ENCODE peak calls at places on chromosomes 4 and X, in nine cellular contexts. B, U, O, E, Z, R, M, L and T are unnamed samples.

GRCh38 chrX:19535481-19535880 is 20.2 kb upstream of the MAP3K15 start:
- DNase-seq in R (no peak), U (peak; percentile 32), O (peak; percentile 47), Z (no peak), M (no peak), B (peak; percentile 39), L (no peak), E (no peak), T (no peak)

GRCh38 chr4:182671749-182672148 is 245.4 kb downstream of the DCTD start:
- DNase-seq in M (no peak), B (no peak), L (no peak), E (no peak), U (no peak), R (no peak), O (no peak), Z (no peak), T (no peak)

GRCh38 chr4:177673980-177674504 is 231.8 kb upstream of the AGA start:
- DNase-seq in L (no peak), U (no peak), B (no peak), E (no peak), Z (no peak), R (no peak), O (no peak), M (no peak), T (no peak)

GRCh38 chr4:74793757-74794340 is 474 bp downstream of the BTC start:
- DNase-seq in E (no peak), O (peak; percentile 40), L (no peak), M (no peak), R (peak; percentile 29), U (peak; percentile 49), B (no peak), Z (no peak), T (peak; percentile 26)

GRCh38 chr4:14196141-14196540 is 568.6 kb upstream of the BOD1L1 start:
- DNase-seq in E (no peak), Z (no peak), O (peak; percentile 76), R (peak; percentile 39), M (peak; percentile 16), U (peak; percentile 73), L (no peak), B (peak; percentile 7), T (peak; percentile 52)

GRCh38 chr4:157840630-157841029 is 332.2 kb downstream of the GASK1B start:
- DNase-seq in L (no peak), O (no peak), R (no peak), M (no peak), E (no peak), U (no peak), B (no peak), Z (no peak), T (no peak)

GRCh38 chr4:97404876-97405523 is 738.3 kb downstream of the STPG2 start:
- DNase-seq in E (no peak), Z (no peak), R (no peak), U (no peak), O (no peak), L (no peak), B (no peak), M (no peak), T (no peak)

GRCh38 chr4:55116450-55116849 is 8.9 kb downstream of the KDR start:
- DNase-seq in M (no peak), Z (no peak), E (no peak), L (no peak), U (peak; percentile 70), R (no peak), B (no peak), O (peak; percentile 82), T (peak; percentile 66)

GRCh38 chrX:97021680-97022079 is 138.0 kb downstream of the RPA4 start:
- DNase-seq in M (no peak), U (peak; percentile 64), R (no peak), Z (no peak), L (no peak), E (no peak), O (peak; percentile 41), B (no peak), T (peak; percentile 68)

GRCh38 chrX:101659601-101660063 is at the start of gene ARMCX2:
- DNase-seq in U (peak; percentile 57), L (no peak), E (peak; percentile 52), B (no peak), R (peak; percentile 18), M (peak; percentile 21), O (peak; percentile 76), Z (no peak), T (peak; percentile 61)

GRCh38 chrX:150547511-150548115 is 20.8 kb upstream of the MTM1 start:
- DNase-seq in R (peak; percentile 19), M (peak; percentile 28), Z (no peak), O (peak; percentile 70), L (peak; percentile 66), E (peak; percentile 79), B (no peak), U (peak; percentile 59), T (peak; percentile 47)